ENCODE peak calls at places on chromosomes 3 and 15, in ten cellular contexts. B is activated T-helper 1 cell treated with Interleukin-2 at 50 U/mL for 16 hours, S is SHP77 treated with DMSO at 0.1 percent for 48 hours, Y is heart left ventricle, V is brain microvascular endothelial cell, E is A172, A is NCI-H526 treated with DMSO at 0.1 percent for 48 hours, F is T follicular helper cell, J is T-cell, X is endothelial cell. R is an unnamed sample.
A peak's percentile ranks its signal among the peaks of the same experiment; 100 is the strongest.

GRCh38 chr3:161957467-161957866 is 460.9 kb downstream of the OTOL1 start:
- DNase-seq in E (no peak), X (no peak), Y (no peak), B (no peak), J (no peak), V (no peak), F (no peak), A (no peak), S (no peak), R (no peak)

GRCh38 chr3:195806211-195806915 is 5.4 kb downstream of the MUC4 start:
- DNase-seq in F (no peak), V (no peak), B (no peak), Y (no peak), S (no peak), X (no peak), A (no peak), E (no peak), J (no peak), R (no peak)

GRCh38 chr3:119205685-119206084 is 32.3 kb downstream of the UPK1B start:
- DNase-seq in X (no peak), E (no peak), A (no peak), F (no peak), V (no peak), Y (no peak), S (no peak), B (no peak), J (no peak), R (no peak)

GRCh38 chr15:40845511-40846284 is 1.9 kb downstream of the SPINT1 start:
- DNase-seq in V (no peak), E (peak; percentile 68), S (no peak), B (no peak), F (no peak), J (no peak), X (no peak), Y (no peak), A (peak; percentile 15), R (no peak)

GRCh38 chr15:92384391-92384790 is 9.3 kb upstream of the ST8SIA2 start:
- DNase-seq in Y (no peak), E (no peak), J (no peak), F (no peak), A (no peak), B (no peak), X (no peak), S (no peak), V (no peak), R (no peak)

GRCh38 chr3:141646760-141647561 is 91.1 kb upstream of the RNF7 start:
- DNase-seq in V (peak; percentile 56), E (peak; percentile 84), B (no peak), F (no peak), Y (peak; percentile 45), A (peak; percentile 72), X (peak; percentile 38), J (no peak), S (peak; percentile 37), R (no peak)

GRCh38 chr3:16060945-16061344 is 113.5 kb upstream of the GALNT15 start:
- DNase-seq in J (no peak), B (no peak), E (peak; percentile 88), V (peak; percentile 96), Y (no peak), F (no peak), S (no peak), A (no peak), X (no peak), R (no peak)

GRCh38 chr3:35664460-35664919 is 25.2 kb downstream of the ARPP21 start:
- DNase-seq in F (no peak), S (peak; percentile 95), Y (peak; percentile 70), J (no peak), E (peak; percentile 46), V (peak; percentile 73), X (peak; percentile 8), B (no peak), A (peak; percentile 64), R (no peak)

GRCh38 chr3:174229916-174230315 is 629.2 kb upstream of the NAALADL2 start:
- DNase-seq in A (no peak), B (no peak), S (no peak), J (no peak), F (no peak), X (no peak), E (no peak), V (peak; percentile 7), Y (no peak), R (no peak)

GRCh38 chr15:101439920-101440319 is 49.6 kb downstream of the PCSK6 start:
- DNase-seq in X (no peak), A (no peak), F (no peak), S (no peak), J (no peak), E (peak; percentile 41), Y (no peak), B (no peak), V (no peak), R (no peak)

GRCh38 chr15:50248994-50249586 is 16.4 kb downstream of the HDC start:
- DNase-seq in B (no peak), A (no peak), F (no peak), Y (no peak), J (no peak), X (no peak), V (no peak), E (no peak), S (no peak), R (no peak)

GRCh38 chr3:102006812-102007485 is 157.6 kb downstream of the NFKBIZ start:
- DNase-seq in S (no peak), X (no peak), F (no peak), B (no peak), J (no peak), Y (peak; percentile 25), V (peak; percentile 96), A (no peak), E (peak; percentile 74), R (no peak)

GRCh38 chr15:75836953-75837321 is 6.3 kb upstream of the UBE2Q2 start:
- DNase-seq in B (peak; percentile 16), J (no peak), X (no peak), E (peak; percentile 73), S (no peak), V (peak; percentile 86), Y (no peak), F (no peak), A (no peak), R (peak; percentile 19)

GRCh38 chr3:43870110-43870509 is 179.4 kb downstream of the ABHD5 start:
- DNase-seq in V (peak; percentile 53), E (peak; percentile 82), A (no peak), B (no peak), Y (no peak), J (no peak), F (no peak), X (no peak), S (no peak), R (no peak)

GRCh38 chr15:29904731-29905417 is 82.6 kb upstream of the TJP1 start:
- DNase-seq in J (no peak), A (no peak), V (no peak), F (no peak), S (no peak), E (no peak), Y (no peak), B (no peak), X (no peak), R (no peak)

GRCh38 chr15:63035253-63035652 is 7.3 kb upstream of the TPM1 start:
- DNase-seq in B (no peak), Y (no peak), S (no peak), X (no peak), F (no peak), J (no peak), V (no peak), E (no peak), A (no peak), R (no peak)

GRCh38 chr3:181554233-181554765 is 157.4 kb upstream of the SOX2 start:
- DNase-seq in X (no peak), J (no peak), A (no peak), F (no peak), B (no peak), S (no peak), E (no peak), Y (no peak), V (no peak), R (no peak)

GRCh38 chr3:102158080-102158756 is 276.6 kb upstream of the ZPLD1 start:
- DNase-seq in Y (no peak), B (no peak), X (no peak), V (no peak), E (no peak), F (no peak), A (no peak), J (no peak), S (no peak), R (no peak)

GRCh38 chr3:198113219-198114053 is 153.4 kb downstream of the LMLN start:
- DNase-seq in S (no peak), V (peak; percentile 25), Y (no peak), E (no peak), A (no peak), X (peak; percentile 22), J (no peak), B (no peak), F (no peak), R (no peak)

GRCh38 chr3:58566398-58567250 is 10.6 kb downstream of the FAM107A start:
- DNase-seq in B (no peak), F (no peak), A (no peak), E (no peak), X (no peak), J (no peak), S (no peak), Y (no peak), V (no peak), R (no peak)

GRCh38 chr15:98163319-98164030 is 203.0 kb downstream of the ARRDC4 start:
- DNase-seq in A (no peak), Y (no peak), S (no peak), J (no peak), V (no peak), X (no peak), E (no peak), B (no peak), F (no peak), R (no peak)

GRCh38 chr3:66938338-66938963 is 59.7 kb upstream of the KBTBD8 start:
- DNase-seq in F (peak; percentile 1), J (no peak), B (no peak), A (peak; percentile 65), S (peak; percentile 24), E (peak; percentile 53), X (peak; percentile 50), Y (no peak), V (peak; percentile 67), R (no peak)

GRCh38 chr3:40079845-40080240 is 229.7 kb upstream of the EIF1B start:
- DNase-seq in V (no peak), F (no peak), S (no peak), X (no peak), E (no peak), B (no peak), A (no peak), Y (no peak), J (no peak), R (no peak)

GRCh38 chr3:152374260-152374990 is 105.7 kb downstream of the MBNL1 start:
- DNase-seq in E (peak; percentile 65), X (no peak), Y (no peak), V (no peak), J (no peak), A (no peak), B (no peak), F (no peak), S (no peak), R (no peak)

GRCh38 chr3:51908026-51908425 is 4.9 kb upstream of the IQCF1 start:
- DNase-seq in X (no peak), B (no peak), S (no peak), J (no peak), Y (no peak), A (no peak), V (no peak), E (no peak), F (no peak), R (no peak)